ENCODE peak calls at places on chromosomes 3 and 15, in four cellular contexts. One of them, this sample, is unnamed.

GRCh38 chr3:48318831-48319512 is 14.5 kb downstream of the SPINK8 start:
- DNase-seq in keratinocyte: no peak
- DNase-seq in endothelial cell of umbilical vein: no peak
- DNase-seq in IMR-90: no peak
- DNase-seq in this sample: no peak

GRCh38 chr15:78203346-78204225 is 30.8 kb downstream of the ACSBG1 start:
- DNase-seq in endothelial cell of umbilical vein: no peak
- DNase-seq in keratinocyte: no peak
- DNase-seq in IMR-90: no peak
- DNase-seq in this sample: no peak

GRCh38 chr15:62779041-62779810 is 263.3 kb upstream of the TPM1 start:
- DNase-seq in endothelial cell of umbilical vein: peak; percentile 75
- DNase-seq in keratinocyte: no peak
- DNase-seq in IMR-90: peak; percentile 78
- DNase-seq in this sample: no peak

GRCh38 chr3:193800138-193801043 is 207.4 kb downstream of the OPA1 start:
- DNase-seq in IMR-90: no peak
- DNase-seq in endothelial cell of umbilical vein: peak; percentile 34
- DNase-seq in keratinocyte: no peak
- DNase-seq in this sample: peak; percentile 24

GRCh38 chr3:89845053-89845452 is 737.6 kb downstream of the EPHA3 start:
- DNase-seq in IMR-90: no peak
- DNase-seq in endothelial cell of umbilical vein: no peak
- DNase-seq in keratinocyte: no peak
- DNase-seq in this sample: no peak

GRCh38 chr3:159879598-159879997 is 109.0 kb upstream of the IL12A start:
- DNase-seq in IMR-90: no peak
- DNase-seq in endothelial cell of umbilical vein: no peak
- DNase-seq in keratinocyte: no peak
- DNase-seq in this sample: no peak

GRCh38 chr3:129664040-129664646 is 57.7 kb upstream of the PLXND1 start:
- DNase-seq in IMR-90: no peak
- DNase-seq in endothelial cell of umbilical vein: no peak
- DNase-seq in keratinocyte: no peak
- DNase-seq in this sample: no peak

GRCh38 chr3:170802164-170803151 is 67.5 kb downstream of the RPL22L1 start:
- DNase-seq in keratinocyte: no peak
- DNase-seq in endothelial cell of umbilical vein: peak; percentile 92
- DNase-seq in IMR-90: peak; percentile 99
- DNase-seq in this sample: peak; percentile 32

GRCh38 chr3:8482960-8483665 is 18.5 kb upstream of the LMCD1 start:
- DNase-seq in keratinocyte: no peak
- DNase-seq in IMR-90: peak; percentile 97
- DNase-seq in endothelial cell of umbilical vein: peak; percentile 96
- DNase-seq in this sample: no peak

GRCh38 chr15:50145451-50145872 is 26.4 kb upstream of the ATP8B4 start:
- DNase-seq in endothelial cell of umbilical vein: peak; percentile 73
- DNase-seq in keratinocyte: no peak
- DNase-seq in IMR-90: peak; percentile 88
- DNase-seq in this sample: peak; percentile 69

GRCh38 chr3:183085634-183086390 is 13.5 kb downstream of the MCCC1 start:
- DNase-seq in IMR-90: peak; percentile 72
- DNase-seq in endothelial cell of umbilical vein: no peak
- DNase-seq in keratinocyte: no peak
- DNase-seq in this sample: peak; percentile 76

GRCh38 chr3:14649466-14649865 is 2.1 kb upstream of the CCDC174 start:
- DNase-seq in endothelial cell of umbilical vein: no peak
- DNase-seq in IMR-90: no peak
- DNase-seq in keratinocyte: no peak
- DNase-seq in this sample: no peak

GRCh38 chr15:60390931-60391501 is 6.8 kb downstream of the ANXA2 start:
- DNase-seq in endothelial cell of umbilical vein: peak; percentile 87
- DNase-seq in keratinocyte: peak; percentile 73
- DNase-seq in IMR-90: peak; percentile 83
- DNase-seq in this sample: peak; percentile 51

GRCh38 chr3:107247116-107247515 is 130.1 kb upstream of the CCDC54 start:
- DNase-seq in IMR-90: no peak
- DNase-seq in keratinocyte: no peak
- DNase-seq in endothelial cell of umbilical vein: no peak
- DNase-seq in this sample: no peak

GRCh38 chr3:184717608-184717995 is 5.7 kb upstream of the MAGEF1 start:
- DNase-seq in keratinocyte: no peak
- DNase-seq in IMR-90: no peak
- DNase-seq in endothelial cell of umbilical vein: no peak
- DNase-seq in this sample: peak; percentile 2

GRCh38 chr3:57582470-57583168 is 14.5 kb downstream of the ARF4 start:
- DNase-seq in keratinocyte: no peak
- DNase-seq in IMR-90: no peak
- DNase-seq in endothelial cell of umbilical vein: no peak
- DNase-seq in this sample: no peak

GRCh38 chr3:144085964-144086363 is 114.3 kb downstream of the DIPK2A start:
- DNase-seq in endothelial cell of umbilical vein: peak; percentile 1
- DNase-seq in IMR-90: peak; percentile 32
- DNase-seq in keratinocyte: peak; percentile 33
- DNase-seq in this sample: peak; percentile 6

GRCh38 chr3:154967090-154967489 is 113.0 kb upstream of the MME start:
- DNase-seq in keratinocyte: no peak
- DNase-seq in endothelial cell of umbilical vein: no peak
- DNase-seq in IMR-90: no peak
- DNase-seq in this sample: no peak

GRCh38 chr3:119294889-119295769 is 946 bp downstream of the ARHGAP31 start:
- DNase-seq in endothelial cell of umbilical vein: peak; percentile 73
- DNase-seq in IMR-90: peak; percentile 37
- DNase-seq in keratinocyte: no peak
- DNase-seq in this sample: no peak

GRCh38 chr3:154191520-154191919 is 70.3 kb downstream of the ARHGEF26 start:
- DNase-seq in IMR-90: peak; percentile 27
- DNase-seq in endothelial cell of umbilical vein: no peak
- DNase-seq in keratinocyte: no peak
- DNase-seq in this sample: no peak

GRCh38 chr3:108250626-108251025 is 28.4 kb upstream of the IFT57 start:
- DNase-seq in IMR-90: no peak
- DNase-seq in endothelial cell of umbilical vein: no peak
- DNase-seq in keratinocyte: no peak
- DNase-seq in this sample: no peak

GRCh38 chr15:93974804-93975481 is 256.4 kb upstream of the MCTP2 start:
- DNase-seq in IMR-90: peak; percentile 5
- DNase-seq in endothelial cell of umbilical vein: no peak
- DNase-seq in keratinocyte: no peak
- DNase-seq in this sample: no peak

GRCh38 chr3:77298405-77298804 is 258.5 kb downstream of the ROBO2 start:
- DNase-seq in endothelial cell of umbilical vein: no peak
- DNase-seq in IMR-90: peak; percentile 59
- DNase-seq in keratinocyte: no peak
- DNase-seq in this sample: no peak

GRCh38 chr15:59294574-59294960 is 78.1 kb downstream of the MYO1E start:
- DNase-seq in endothelial cell of umbilical vein: no peak
- DNase-seq in IMR-90: no peak
- DNase-seq in keratinocyte: peak; percentile 83
- DNase-seq in this sample: no peak

GRCh38 chr15:36344887-36345286 is 234.5 kb upstream of the CDIN1 start:
- DNase-seq in endothelial cell of umbilical vein: no peak
- DNase-seq in keratinocyte: no peak
- DNase-seq in IMR-90: no peak
- DNase-seq in this sample: no peak
- H3K9me1 ChIP-seq in endothelial cell of umbilical vein: no peaks in the 10 kb centered on the region
- H3K9me1 ChIP-seq in keratinocyte: no peaks in the 10 kb centered on the region
- H3K9me1 ChIP-seq in IMR-90: no peaks in the 10 kb centered on the region
- H3K9me1 ChIP-seq in this sample: no peaks in the 10 kb centered on the region

GRCh38 chr15:28098766-28099554 is at the start of gene OCA2:
- DNase-seq in endothelial cell of umbilical vein: no peak
- DNase-seq in keratinocyte: no peak
- DNase-seq in IMR-90: peak; percentile 30
- DNase-seq in this sample: peak; percentile 98
- H3K36me3 ChIP-seq in endothelial cell of umbilical vein: no peaks in the 10 kb centered on the region
- H3K36me3 ChIP-seq in keratinocyte: no peaks in the 10 kb centered on the region
- H3K36me3 ChIP-seq in IMR-90: no peaks in the 10 kb centered on the region
- H3K36me3 ChIP-seq in this sample: no peaks in the 10 kb centered on the region

DNA sequence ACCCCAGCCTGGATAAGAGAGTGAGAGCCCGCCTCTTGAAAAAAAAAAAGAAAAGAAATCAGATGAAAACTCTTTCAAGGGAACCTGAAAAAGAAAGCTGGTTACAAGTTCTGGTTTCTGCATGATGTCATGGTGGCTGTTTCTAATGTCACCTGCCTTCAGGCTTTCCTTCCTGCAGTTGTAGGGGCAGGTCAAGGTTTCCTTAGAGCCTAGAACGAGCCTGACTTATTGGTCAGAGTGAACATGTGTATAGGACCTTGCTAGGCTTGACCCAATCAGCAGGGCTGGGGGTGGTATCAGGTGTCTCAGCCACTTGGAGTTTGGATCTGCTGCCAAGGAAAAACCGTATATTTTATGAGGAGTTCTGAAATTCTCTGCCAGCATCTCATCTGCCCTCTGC is 3.8 kb downstream of the IVD start:
- DNase-seq in IMR-90: no peak
- DNase-seq in endothelial cell of umbilical vein: no peak
- DNase-seq in keratinocyte: no peak
- DNase-seq in this sample: no peak
- H3K9me1 ChIP-seq in IMR-90: no peaks in the 10 kb centered on the region
- H3K9me1 ChIP-seq in endothelial cell of umbilical vein: no peaks in the 10 kb centered on the region
- H3K9me1 ChIP-seq in keratinocyte: no peaks in the 10 kb centered on the region
- H3K9me1 ChIP-seq in this sample: no peaks in the 10 kb centered on the region

GRCh38 chr3:100103558-100104441 is 10.5 kb downstream of the FILIP1L start:
- DNase-seq in endothelial cell of umbilical vein: no peak
- DNase-seq in IMR-90: peak; percentile 93
- DNase-seq in keratinocyte: no peak
- DNase-seq in this sample: no peak

GRCh38 chr3:100104442-100104798 is 9.9 kb downstream of the FILIP1L start:
- DNase-seq in endothelial cell of umbilical vein: no peak
- DNase-seq in IMR-90: no peak
- DNase-seq in keratinocyte: no peak
- DNase-seq in this sample: no peak

GRCh38 chr3:100100454-100100853 is 13.8 kb downstream of the FILIP1L start:
- DNase-seq in keratinocyte: no peak
- DNase-seq in endothelial cell of umbilical vein: no peak
- DNase-seq in IMR-90: peak; percentile 68
- DNase-seq in this sample: no peak

GRCh38 chr3:100104817-100105413 is 9.4 kb downstream of the FILIP1L start:
- DNase-seq in IMR-90: no peak
- DNase-seq in endothelial cell of umbilical vein: peak; percentile 47
- DNase-seq in keratinocyte: no peak
- DNase-seq in this sample: no peak

DNA sequence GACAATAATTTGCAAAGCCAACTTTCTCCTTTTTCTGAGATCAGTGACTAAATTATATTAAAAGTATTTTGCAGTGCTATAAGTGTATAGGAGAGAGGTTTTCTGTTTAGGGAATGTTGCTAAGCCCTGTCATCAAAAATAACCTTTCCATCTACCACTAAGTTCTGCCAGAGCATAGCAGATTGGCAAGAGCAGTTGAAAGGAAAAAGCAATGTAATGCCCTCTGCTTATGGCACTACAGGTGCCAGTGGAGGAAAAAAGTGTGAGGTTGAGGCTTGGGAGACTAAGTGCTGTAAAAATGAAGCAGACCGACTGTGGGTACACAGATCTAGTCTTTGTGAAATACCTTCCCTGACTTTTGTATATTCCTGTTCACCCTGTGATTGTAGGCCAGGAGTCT is 11.5 kb downstream of the FILIP1L start:
- DNase-seq in IMR-90: no peak
- DNase-seq in endothelial cell of umbilical vein: no peak
- DNase-seq in keratinocyte: no peak
- DNase-seq in this sample: no peak
- H3K36me3 ChIP-seq in IMR-90: no peaks in the 10 kb centered on the region
- H3K36me3 ChIP-seq in endothelial cell of umbilical vein: no peaks in the 10 kb centered on the region
- H3K36me3 ChIP-seq in keratinocyte: no peaks in the 10 kb centered on the region
- H3K36me3 ChIP-seq in this sample: no peaks in the 10 kb centered on the region

This sample was measured in K562.